ENCODE peak calls at places on chromosome 1, in five cellular contexts. One of them, this sample, is unnamed.

GRCh38 chr1:21058035-21058793 is 118.5 kb downstream of the EIF4G3 start:
- DNase-seq in esophagus squamous epithelium: no peak
- DNase-seq in hypothalamus: no peak
- DNase-seq in KG1: no peak
- DNase-seq in Caki2: no peak
- DNase-seq in this sample: no peak

GRCh38 chr1:224348137-224348536 is 8.5 kb upstream of the CNIH4 start:
- DNase-seq in esophagus squamous epithelium: no peak
- DNase-seq in hypothalamus: no peak
- DNase-seq in KG1: no peak
- DNase-seq in Caki2: no peak
- DNase-seq in this sample: no peak

GRCh38 chr1:42006093-42006492 is 87.4 kb upstream of the HIVEP3 start:
- DNase-seq in esophagus squamous epithelium: no peak
- DNase-seq in hypothalamus: no peak
- DNase-seq in KG1: no peak
- DNase-seq in Caki2: no peak
- DNase-seq in this sample: no peak

GRCh38 chr1:180928272-180929230 is 15.9 kb downstream of the KIAA1614 start:
- DNase-seq in esophagus squamous epithelium: no peak
- DNase-seq in hypothalamus: no peak
- DNase-seq in KG1: no peak
- DNase-seq in Caki2: no peak
- DNase-seq in this sample: peak; percentile 83

GRCh38 chr1:9039761-9040658 is 13.8 kb upstream of the SLC2A7 start:
- DNase-seq in esophagus squamous epithelium: no peak
- DNase-seq in hypothalamus: no peak
- DNase-seq in KG1: no peak
- DNase-seq in Caki2: no peak
- DNase-seq in this sample: no peak

GRCh38 chr1:54800899-54801759 is at the start of gene TTC22:
- DNase-seq in esophagus squamous epithelium: no peak
- DNase-seq in hypothalamus: no peak
- DNase-seq in KG1: peak; percentile 35
- DNase-seq in Caki2: no peak
- DNase-seq in this sample: no peak

GRCh38 chr1:224589006-224589405 is 27.1 kb upstream of the CNIH3 start:
- DNase-seq in esophagus squamous epithelium: no peak
- DNase-seq in hypothalamus: no peak
- DNase-seq in KG1: no peak
- DNase-seq in Caki2: no peak
- DNase-seq in this sample: no peak

GRCh38 chr1:201304126-201304525 is 20.8 kb downstream of the PKP1 start:
- DNase-seq in esophagus squamous epithelium: no peak
- DNase-seq in hypothalamus: no peak
- DNase-seq in KG1: no peak
- DNase-seq in Caki2: no peak
- DNase-seq in this sample: no peak

This sample was measured in NCI-H1694 treated with DMSO at 0.1 percent for 48 hours.